ENCODE peak calls at places on chromosome 7, in four cellular contexts. K, T, G and H are unnamed samples.

GRCh38 chr7:151117041-151117440 is 30.8 kb downstream of the AGAP3 start:
- DNase-seq in K (no peak), T (no peak), G (no peak), H (no peak)

GRCh38 chr7:50367098-50367497 is 62.6 kb downstream of the IKZF1 start:
- DNase-seq in K (no peak), T (no peak), G (no peak), H (no peak)

GRCh38 chr7:25846722-25847121 is 305.3 kb upstream of the NFE2L3 start:
- DNase-seq in K (no peak), T (peak; percentile 55), G (no peak), H (no peak)

GRCh38 chr7:46492460-46492859 is 571.4 kb upstream of the IGFBP3 start:
- DNase-seq in K (no peak), T (no peak), G (no peak), H (no peak)

GRCh38 chr7:111919164-111919563 is 287.0 kb downstream of the DOCK4 start:
- DNase-seq in K (peak; percentile 9), T (no peak), G (no peak), H (no peak)

GRCh38 chr7:135260930-135261721 is 27.5 kb downstream of the STRA8 start:
- DNase-seq in K (no peak), T (peak; percentile 57), G (no peak), H (no peak)

GRCh38 chr7:77238703-77239136 is 39.1 kb upstream of the FGL2 start:
- DNase-seq in K (no peak), T (no peak), G (no peak), H (no peak)

GRCh38 chr7:466465-467191 is 53.0 kb downstream of the PDGFA start:
- DNase-seq in K (no peak), T (no peak), G (no peak), H (no peak)

GRCh38 chr7:139853576-139854511 is 24.8 kb downstream of the TBXAS1 start:
- DNase-seq in K (no peak), T (no peak), G (no peak), H (peak; percentile 22)

GRCh38 chr7:110863258-110863657 is 227.7 kb upstream of the LRRN3 start:
- DNase-seq in K (no peak), T (no peak), G (no peak), H (no peak)

GRCh38 chr7:80834105-80834410 is 84.8 kb downstream of the SEMA3C start:
- DNase-seq in K (no peak), T (no peak), G (no peak), H (no peak)
- TF ChIP-seq TCF12 in K (no peak), T (no peak), G (no peak), H (no peak)

DNA sequence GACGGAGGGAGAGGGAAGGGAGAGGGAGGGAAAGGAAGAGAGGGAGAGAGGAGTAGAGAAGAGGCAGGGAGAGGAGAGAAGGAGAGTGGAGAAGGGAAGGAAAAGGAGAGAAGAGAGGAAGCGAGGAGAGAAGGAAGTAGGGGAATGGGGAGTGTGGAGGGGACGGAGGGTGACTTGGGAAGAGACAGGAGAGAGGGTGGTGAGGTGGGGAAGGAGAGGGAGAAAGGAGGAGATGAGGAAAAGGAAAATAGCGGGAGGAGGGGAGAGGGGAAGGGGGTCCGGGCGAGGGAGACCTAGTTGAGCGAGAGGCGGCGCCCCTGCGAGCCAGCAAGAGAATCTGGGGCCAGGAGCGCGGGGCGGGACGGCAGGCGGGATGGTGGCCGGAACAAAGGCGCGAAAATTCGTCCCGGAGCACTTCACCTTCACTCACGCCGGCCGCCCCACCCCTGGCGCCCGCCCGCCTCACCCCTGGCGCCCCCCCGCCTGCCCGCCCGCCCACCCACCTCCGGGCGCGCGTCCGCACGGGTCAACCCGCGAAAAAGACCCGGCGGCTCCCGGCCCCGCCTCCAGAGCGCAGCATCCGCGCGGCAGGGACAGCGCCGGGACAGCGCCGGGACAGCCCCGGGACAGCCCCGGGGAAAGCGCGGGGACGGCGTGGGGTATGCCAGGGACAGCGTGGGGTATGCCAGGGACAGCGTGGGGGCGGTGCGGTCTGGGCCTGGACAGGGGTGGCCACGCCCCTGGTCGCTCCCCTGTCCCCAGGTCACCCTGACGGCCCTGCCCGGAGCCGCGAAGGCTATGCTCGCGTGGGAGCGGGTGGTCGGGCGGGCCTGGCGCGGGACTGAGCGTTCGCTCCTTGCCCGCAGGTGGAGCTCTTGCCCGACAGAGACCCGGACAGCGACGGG is 4.2 kb downstream of the VSTM2A start:
- DNase-seq in K (peak; percentile 20), T (peak; percentile 90), G (no peak), H (no peak)
- TF ChIP-seq TCF12 in K (no peak), T (no peak), G (no peak), H (no peak)

GRCh38 chr7:38751416-38751815 is 120.2 kb upstream of the AMPH start:
- DNase-seq in K (no peak), T (no peak), G (no peak), H (no peak)

GRCh38 chr7:38753347-38753746 is 122.2 kb upstream of the AMPH start:
- DNase-seq in K (no peak), T (no peak), G (no peak), H (no peak)

GRCh38 chr7:38746438-38746837 is 115.3 kb upstream of the AMPH start:
- DNase-seq in K (no peak), T (no peak), G (no peak), H (no peak)

GRCh38 chr7:38744746-38745145 is 113.6 kb upstream of the AMPH start:
- DNase-seq in K (no peak), T (no peak), G (no peak), H (no peak)

DNA sequence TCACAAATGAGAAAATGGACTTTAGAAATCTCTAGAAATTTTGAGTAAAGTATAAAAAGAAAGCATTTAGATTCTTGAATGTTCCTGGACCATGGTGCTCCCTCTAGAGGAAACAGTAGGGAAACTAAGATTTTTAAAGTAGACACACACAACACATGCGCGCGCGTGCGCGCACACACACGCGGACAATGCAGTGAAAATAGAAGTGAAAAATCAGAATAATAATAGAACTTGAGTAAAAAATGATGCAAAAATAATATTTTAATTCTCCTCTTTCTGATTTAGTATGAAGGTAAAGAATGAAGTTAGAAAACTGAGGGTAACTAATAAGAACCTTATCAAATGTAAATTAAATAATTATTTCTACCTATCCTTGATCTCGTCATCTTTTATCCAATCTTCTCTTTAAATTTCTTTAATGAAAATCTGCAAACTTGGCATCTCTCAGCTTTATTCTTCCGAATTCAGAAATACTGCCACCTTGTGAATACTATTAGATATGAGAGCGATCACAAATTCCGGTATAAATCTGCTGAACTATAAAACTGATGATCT is 117.0 kb upstream of the AMPH start:
- DNase-seq in K (no peak), T (peak; percentile 16), G (no peak), H (no peak)
- TF ChIP-seq TCF12 in K (no peak), T (no peak), G (no peak), H (no peak)

GRCh38 chr7:78398081-78398480 is 599.5 kb downstream of the PHTF2 start:
- DNase-seq in K (no peak), T (no peak), G (no peak), H (no peak)

GRCh38 chr7:78396190-78396589 is 597.6 kb downstream of the PHTF2 start:
- DNase-seq in K (no peak), T (no peak), G (no peak), H (no peak)

GRCh38 chr7:78400038-78400437 is 601.5 kb downstream of the PHTF2 start:
- DNase-seq in K (no peak), T (no peak), G (no peak), H (no peak)

GRCh38 chr7:78398576-78398975 is 600.0 kb downstream of the PHTF2 start:
- DNase-seq in K (no peak), T (no peak), G (no peak), H (no peak)

GRCh38 chr7:78402096-78402495 is 603.5 kb downstream of the PHTF2 start:
- DNase-seq in K (no peak), T (no peak), G (no peak), H (no peak)
- TF ChIP-seq TCF12 in K (no peak), T (no peak), G (no peak), H (no peak)

GRCh38 chr7:28472332-28472731 is 60.0 kb downstream of the CREB5 start:
- DNase-seq in K (peak; percentile 16), T (no peak), G (no peak), H (no peak)
- TF ChIP-seq TCF12 in K (no peak), T (no peak), G (no peak), H (no peak)

GRCh38 chr7:30473903-30474302 is 4.7 kb downstream of the NOD1 start:
- DNase-seq in K (no peak), T (no peak), G (no peak), H (no peak)

GRCh38 chr7:30476401-30477145 is 2.0 kb downstream of the NOD1 start:
- DNase-seq in K (no peak), T (no peak), G (no peak), H (peak; percentile 17)

GRCh38 chr7:30474485-30474884 is 4.1 kb downstream of the NOD1 start:
- DNase-seq in K (no peak), T (no peak), G (no peak), H (no peak)

GRCh38 chr7:30474893-30475292 is 3.7 kb downstream of the NOD1 start:
- DNase-seq in K (no peak), T (no peak), G (no peak), H (no peak)

DNA sequence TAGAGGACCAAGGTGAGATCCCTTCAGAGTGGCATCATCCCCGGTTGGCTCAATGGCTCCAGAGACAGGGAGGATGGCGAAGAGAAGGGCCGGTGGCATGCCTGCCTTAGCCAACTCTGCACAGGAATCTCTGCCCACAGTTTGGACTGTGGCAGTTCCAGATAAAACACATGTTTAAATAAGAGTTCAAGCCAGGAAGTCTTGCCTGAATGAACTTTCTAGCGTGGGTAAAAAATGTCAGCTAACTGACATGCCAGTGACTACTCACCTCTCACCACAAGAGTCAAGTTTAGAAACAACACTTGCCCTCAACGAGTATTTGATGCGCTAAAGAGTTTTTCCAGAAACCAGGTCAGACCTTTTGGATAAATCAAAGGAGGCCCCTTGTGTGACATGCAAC is 3.0 kb downstream of the NOD1 start:
- DNase-seq in K (no peak), T (no peak), G (no peak), H (no peak)
- TF ChIP-seq TCF12 in K (no peak), T (no peak), G (no peak), H (no peak)

GRCh38 chr7:94182066-94182465 is 177.9 kb upstream of the BET1 start:
- DNase-seq in K (no peak), T (no peak), G (no peak), H (no peak)
- TF ChIP-seq TCF12 in K (no peak), T (no peak), G (no peak), H (no peak)

DNA sequence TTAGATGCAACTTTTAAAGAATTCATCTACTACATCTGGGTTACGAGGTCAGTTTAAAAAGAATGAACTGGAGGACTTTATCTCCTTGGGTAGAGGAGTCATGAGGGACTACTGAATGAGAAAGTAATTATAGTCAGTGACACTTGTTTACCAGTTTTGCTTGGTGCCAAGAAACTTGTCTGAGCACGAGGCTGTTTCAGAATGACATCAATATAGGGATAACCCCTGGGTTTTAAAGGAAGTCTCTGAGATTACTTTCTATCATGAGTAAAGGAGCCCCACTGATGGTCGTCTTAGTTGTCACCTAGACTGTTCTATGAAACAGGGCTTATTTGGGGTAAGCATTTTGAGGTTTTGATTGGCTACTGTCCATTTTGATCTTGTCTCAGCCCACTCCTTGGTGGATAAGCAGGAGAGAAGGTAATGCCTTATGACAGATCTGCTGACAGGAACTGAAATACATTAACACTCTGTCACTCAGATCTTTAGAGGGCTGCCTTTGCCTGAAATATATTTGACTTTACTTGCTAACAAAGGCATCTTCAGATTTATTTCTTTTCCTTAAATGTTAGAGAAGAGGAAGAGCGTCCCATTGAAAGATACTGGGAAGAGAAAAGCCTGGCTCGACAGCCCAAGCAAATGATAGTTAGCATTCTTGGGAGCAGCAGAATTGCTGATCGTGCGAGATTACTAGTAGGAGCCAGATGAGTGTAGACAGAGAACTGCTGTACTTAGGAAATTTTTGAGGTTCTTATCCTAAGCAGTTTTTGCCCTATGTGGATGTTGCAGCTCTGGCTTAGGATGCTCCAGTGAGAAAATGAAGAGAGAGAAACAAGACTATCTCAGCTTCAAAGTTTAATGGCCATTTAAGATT is 299.2 kb upstream of the LRGUK start:
- DNase-seq in K (no peak), T (no peak), G (peak; percentile 24), H (no peak)
- TF ChIP-seq TCF12 in K (no peak), T (no peak), G (no peak), H (no peak)